ENCODE peak calls at places on chromosome 5, in ten cellular contexts. One of them, this sample, is unnamed.

GRCh38 chr5:84986688-84987087 is 602.0 kb upstream of the EDIL3 start:
- DNase-seq in activated CD4-positive, alpha-beta T cell treated with anti-CD3 and anti-CD28 coated beads for 1 hour: no peak
- DNase-seq in substantia nigra: no peak
- DNase-seq in astrocyte: no peak
- DNase-seq in NCI-H1417: no peak
- DNase-seq in ecto neural progenitor cell: no peak
- DNase-seq in choroid plexus epithelial cell: no peak
- DNase-seq in sciatic nerve: no peak
- DNase-seq in fibroblast of gingiva: no peak
- DNase-seq in CD8-positive, alpha-beta T cell: no peak
- DNase-seq in this sample: no peak

GRCh38 chr5:42228279-42228678 is 195.0 kb upstream of the GHR start:
- DNase-seq in choroid plexus epithelial cell: no peak
- DNase-seq in sciatic nerve: no peak
- DNase-seq in fibroblast of gingiva: peak; percentile 39
- DNase-seq in substantia nigra: no peak
- DNase-seq in CD8-positive, alpha-beta T cell: no peak
- DNase-seq in ecto neural progenitor cell: no peak
- DNase-seq in astrocyte: no peak
- DNase-seq in activated CD4-positive, alpha-beta T cell treated with anti-CD3 and anti-CD28 coated beads for 1 hour: no peak
- DNase-seq in NCI-H1417: no peak
- DNase-seq in this sample: no peak

GRCh38 chr5:15577831-15578230 is 77.9 kb downstream of the FBXL7 start:
- DNase-seq in sciatic nerve: no peak
- DNase-seq in NCI-H1417: no peak
- DNase-seq in CD8-positive, alpha-beta T cell: no peak
- DNase-seq in fibroblast of gingiva: no peak
- DNase-seq in activated CD4-positive, alpha-beta T cell treated with anti-CD3 and anti-CD28 coated beads for 1 hour: no peak
- DNase-seq in substantia nigra: no peak
- DNase-seq in choroid plexus epithelial cell: no peak
- DNase-seq in astrocyte: no peak
- DNase-seq in ecto neural progenitor cell: no peak
- DNase-seq in this sample: no peak

GRCh38 chr5:148913985-148914421 is 87.6 kb downstream of the ADRB2 start:
- DNase-seq in substantia nigra: no peak
- DNase-seq in NCI-H1417: no peak
- DNase-seq in astrocyte: peak; percentile 99
- DNase-seq in sciatic nerve: no peak
- DNase-seq in choroid plexus epithelial cell: peak; percentile 25
- DNase-seq in fibroblast of gingiva: peak; percentile 36
- DNase-seq in activated CD4-positive, alpha-beta T cell treated with anti-CD3 and anti-CD28 coated beads for 1 hour: no peak
- DNase-seq in ecto neural progenitor cell: no peak
- DNase-seq in CD8-positive, alpha-beta T cell: no peak
- DNase-seq in this sample: peak; percentile 91

GRCh38 chr5:179326176-179326997 is 18.9 kb downstream of the ADAMTS2 start:
- DNase-seq in NCI-H1417: no peak
- DNase-seq in activated CD4-positive, alpha-beta T cell treated with anti-CD3 and anti-CD28 coated beads for 1 hour: no peak
- DNase-seq in fibroblast of gingiva: peak; percentile 98
- DNase-seq in choroid plexus epithelial cell: peak; percentile 90
- DNase-seq in astrocyte: no peak
- DNase-seq in sciatic nerve: peak; percentile 89
- DNase-seq in substantia nigra: no peak
- DNase-seq in ecto neural progenitor cell: peak; percentile 68
- DNase-seq in CD8-positive, alpha-beta T cell: no peak
- DNase-seq in this sample: no peak

GRCh38 chr5:149403923-149404745 is 25.0 kb upstream of the IL17B start:
- DNase-seq in substantia nigra: no peak
- DNase-seq in sciatic nerve: no peak
- DNase-seq in CD8-positive, alpha-beta T cell: no peak
- DNase-seq in activated CD4-positive, alpha-beta T cell treated with anti-CD3 and anti-CD28 coated beads for 1 hour: no peak
- DNase-seq in astrocyte: peak; percentile 90
- DNase-seq in choroid plexus epithelial cell: peak; percentile 67
- DNase-seq in fibroblast of gingiva: no peak
- DNase-seq in NCI-H1417: no peak
- DNase-seq in ecto neural progenitor cell: no peak
- DNase-seq in this sample: peak; percentile 97

GRCh38 chr5:167511-167910 is 23.8 kb upstream of the LRRC14B start:
- DNase-seq in NCI-H1417: no peak
- DNase-seq in choroid plexus epithelial cell: no peak
- DNase-seq in activated CD4-positive, alpha-beta T cell treated with anti-CD3 and anti-CD28 coated beads for 1 hour: no peak
- DNase-seq in substantia nigra: no peak
- DNase-seq in fibroblast of gingiva: no peak
- DNase-seq in CD8-positive, alpha-beta T cell: no peak
- DNase-seq in ecto neural progenitor cell: no peak
- DNase-seq in astrocyte: peak; percentile 10
- DNase-seq in sciatic nerve: peak; percentile 53
- DNase-seq in this sample: no peak

GRCh38 chr5:164233796-164234195 is 728.4 kb downstream of the MAT2B start:
- DNase-seq in NCI-H1417: no peak
- DNase-seq in astrocyte: peak; percentile 83
- DNase-seq in sciatic nerve: no peak
- DNase-seq in fibroblast of gingiva: no peak
- DNase-seq in substantia nigra: no peak
- DNase-seq in choroid plexus epithelial cell: peak; percentile 74
- DNase-seq in ecto neural progenitor cell: no peak
- DNase-seq in activated CD4-positive, alpha-beta T cell treated with anti-CD3 and anti-CD28 coated beads for 1 hour: no peak
- DNase-seq in CD8-positive, alpha-beta T cell: no peak
- DNase-seq in this sample: no peak

GRCh38 chr5:51997908-51998307 is 614.7 kb downstream of the ISL1 start:
- DNase-seq in ecto neural progenitor cell: peak; percentile 44
- DNase-seq in sciatic nerve: no peak
- DNase-seq in substantia nigra: no peak
- DNase-seq in NCI-H1417: no peak
- DNase-seq in activated CD4-positive, alpha-beta T cell treated with anti-CD3 and anti-CD28 coated beads for 1 hour: no peak
- DNase-seq in fibroblast of gingiva: no peak
- DNase-seq in astrocyte: no peak
- DNase-seq in choroid plexus epithelial cell: no peak
- DNase-seq in CD8-positive, alpha-beta T cell: no peak
- DNase-seq in this sample: no peak

GRCh38 chr5:154313360-154314017 is 123.0 kb downstream of the GALNT10 start:
- DNase-seq in astrocyte: no peak
- DNase-seq in ecto neural progenitor cell: peak; percentile 27
- DNase-seq in fibroblast of gingiva: no peak
- DNase-seq in choroid plexus epithelial cell: no peak
- DNase-seq in substantia nigra: no peak
- DNase-seq in sciatic nerve: no peak
- DNase-seq in activated CD4-positive, alpha-beta T cell treated with anti-CD3 and anti-CD28 coated beads for 1 hour: no peak
- DNase-seq in NCI-H1417: no peak
- DNase-seq in CD8-positive, alpha-beta T cell: no peak
- DNase-seq in this sample: no peak

GRCh38 chr5:178090856-178091255 is 22.5 kb upstream of the N4BP3 start:
- DNase-seq in fibroblast of gingiva: no peak
- DNase-seq in substantia nigra: no peak
- DNase-seq in NCI-H1417: no peak
- DNase-seq in choroid plexus epithelial cell: no peak
- DNase-seq in ecto neural progenitor cell: no peak
- DNase-seq in astrocyte: no peak
- DNase-seq in activated CD4-positive, alpha-beta T cell treated with anti-CD3 and anti-CD28 coated beads for 1 hour: no peak
- DNase-seq in sciatic nerve: no peak
- DNase-seq in CD8-positive, alpha-beta T cell: no peak
- DNase-seq in this sample: no peak

GRCh38 chr5:84372066-84372700 is 12.5 kb downstream of the EDIL3 start:
- DNase-seq in astrocyte: peak; percentile 95
- DNase-seq in choroid plexus epithelial cell: peak; percentile 93
- DNase-seq in sciatic nerve: no peak
- DNase-seq in CD8-positive, alpha-beta T cell: no peak
- DNase-seq in activated CD4-positive, alpha-beta T cell treated with anti-CD3 and anti-CD28 coated beads for 1 hour: no peak
- DNase-seq in ecto neural progenitor cell: no peak
- DNase-seq in NCI-H1417: no peak
- DNase-seq in substantia nigra: no peak
- DNase-seq in fibroblast of gingiva: peak; percentile 85
- DNase-seq in this sample: no peak

GRCh38 chr5:150144211-150144801 is 11.3 kb downstream of the PDGFRB start:
- DNase-seq in substantia nigra: no peak
- DNase-seq in activated CD4-positive, alpha-beta T cell treated with anti-CD3 and anti-CD28 coated beads for 1 hour: no peak
- DNase-seq in sciatic nerve: no peak
- DNase-seq in CD8-positive, alpha-beta T cell: no peak
- DNase-seq in astrocyte: peak; percentile 76
- DNase-seq in fibroblast of gingiva: peak; percentile 97
- DNase-seq in ecto neural progenitor cell: no peak
- DNase-seq in NCI-H1417: no peak
- DNase-seq in choroid plexus epithelial cell: peak; percentile 90
- DNase-seq in this sample: no peak

GRCh38 chr5:25107878-25108277 is 463.1 kb upstream of the CDH10 start:
- DNase-seq in fibroblast of gingiva: no peak
- DNase-seq in sciatic nerve: no peak
- DNase-seq in astrocyte: peak; percentile 28
- DNase-seq in CD8-positive, alpha-beta T cell: no peak
- DNase-seq in NCI-H1417: no peak
- DNase-seq in choroid plexus epithelial cell: no peak
- DNase-seq in ecto neural progenitor cell: no peak
- DNase-seq in activated CD4-positive, alpha-beta T cell treated with anti-CD3 and anti-CD28 coated beads for 1 hour: no peak
- DNase-seq in substantia nigra: no peak
- DNase-seq in this sample: no peak

GRCh38 chr5:60287174-60287771 is 393.7 kb upstream of the PDE4D start:
- DNase-seq in astrocyte: peak; percentile 31
- DNase-seq in activated CD4-positive, alpha-beta T cell treated with anti-CD3 and anti-CD28 coated beads for 1 hour: no peak
- DNase-seq in ecto neural progenitor cell: peak; percentile 70
- DNase-seq in choroid plexus epithelial cell: peak; percentile 85
- DNase-seq in sciatic nerve: no peak
- DNase-seq in NCI-H1417: peak; percentile 6
- DNase-seq in fibroblast of gingiva: peak; percentile 10
- DNase-seq in CD8-positive, alpha-beta T cell: no peak
- DNase-seq in substantia nigra: no peak
- DNase-seq in this sample: no peak